ENCODE peak calls at places on chromosomes 4 and X, in six cellular contexts. M, C, H, P, Z and Y are unnamed samples.

GRCh38 chr4:112973897-112974296 is 75.6 kb upstream of the ANK2 start:
- DNase-seq in M (no peak), C (no peak), H (no peak), P (no peak), Z (peak), Y (no peak)

GRCh38 chr4:121943941-121944340 is 7.9 kb downstream of the TRPC3 start:
- DNase-seq in M (no peak), C (no peak), H (no peak), P (peak), Z (no peak), Y (no peak)

GRCh38 chr4:48979897-48980579 is 6.0 kb upstream of the CWH43 start:
- DNase-seq in M (no peak), C (no peak), H (no peak), P (no peak), Z (no peak), Y (no peak)

GRCh38 chrX:39258331-39258730 is 457.1 kb downstream of the MID1IP1 start:
- DNase-seq in M (no peak), C (no peak), H (no peak), P (peak), Z (no peak), Y (peak)

GRCh38 chrX:137926090-137926489 is 360.2 kb downstream of the ZIC3 start:
- DNase-seq in M (no peak), C (no peak), H (no peak), P (peak), Z (no peak), Y (no peak)

GRCh38 chr4:147550626-147551250 is 66.5 kb upstream of the TMEM184C start:
- DNase-seq in M (no peak), C (no peak), H (no peak), P (no peak), Z (peak), Y (peak)

GRCh38 chr4:87038837-87039715 is 104.3 kb downstream of the AFF1 start:
- DNase-seq in M (peak), C (peak), H (peak), P (peak), Z (peak), Y (peak)

GRCh38 chr4:38155589-38156294 is 195.5 kb downstream of the PTTG2 start:
- DNase-seq in M (no peak), C (no peak), H (no peak), P (no peak), Z (no peak), Y (no peak)

GRCh38 chr4:86107112-86107511 is 252.7 kb downstream of the MAPK10 start:
- DNase-seq in M (no peak), C (no peak), H (no peak), P (no peak), Z (no peak), Y (no peak)